ENCODE peak calls at places on chromosomes 3 and 15, in four cellular contexts. I, O, Z and C are unnamed samples.

GRCh38 chr15:76335129-76335850 is 1.3 kb upstream of the ISL2 start:
- DNase-seq in Z (peak), I (no peak), O (no peak), C (no peak)

GRCh38 chr3:632571-633170 is 436.1 kb downstream of the CHL1 start:
- DNase-seq in I (peak), Z (peak), O (peak), C (no peak)

GRCh38 chr3:24670871-24671270 is 176.2 kb upstream of the THRB start:
- DNase-seq in I (no peak), Z (no peak), O (no peak), C (no peak)

GRCh38 chr15:92365079-92365478 is 28.6 kb upstream of the ST8SIA2 start:
- DNase-seq in I (no peak), O (no peak), Z (no peak), C (no peak)

GRCh38 chr3:78519281-78519680 is 1248.5 kb downstream of the ROBO1 start:
- DNase-seq in I (no peak), O (no peak), Z (no peak), C (no peak)

GRCh38 chr3:147655236-147655635 is 246.1 kb downstream of the ZIC1 start:
- DNase-seq in I (no peak), O (no peak), Z (no peak), C (no peak)

GRCh38 chr3:62370112-62371031 is 3.0 kb downstream of the FEZF2 start:
- DNase-seq in O (no peak), Z (no peak), I (no peak), C (no peak)

GRCh38 chr15:90400005-90400758 is 12.1 kb downstream of the IQGAP1 start:
- DNase-seq in Z (no peak), I (no peak), O (no peak), C (no peak)

GRCh38 chr3:8970971-8971589 is 7.8 kb upstream of the RAD18 start:
- DNase-seq in Z (peak), O (peak), I (peak), C (no peak)

GRCh38 chr3:106542101-106542769 is 673.4 kb upstream of the CBLB start:
- DNase-seq in Z (no peak), O (no peak), I (no peak), C (no peak)

GRCh38 chr3:145716519-145716918 is 444.5 kb downstream of the PLOD2 start:
- DNase-seq in O (no peak), Z (no peak), I (no peak), C (no peak)

GRCh38 chr15:50210462-50211264 is 28.7 kb downstream of the SLC27A2 start:
- DNase-seq in I (no peak), O (no peak), Z (no peak), C (no peak)

GRCh38 chr3:73848173-73848751 is 223.5 kb upstream of the PDZRN3 start:
- DNase-seq in Z (no peak), I (no peak), O (peak), C (no peak)

GRCh38 chr3:65974505-65974904 is 64.2 kb downstream of the MAGI1 start:
- DNase-seq in I (no peak), O (no peak), Z (no peak), C (no peak)

GRCh38 chr3:129180461-129180860 is 3.2 kb downstream of the CNBP start:
- DNase-seq in O (no peak), Z (no peak), I (no peak), C (no peak)

GRCh38 chr15:88256261-88257230 is at the start of gene NTRK3:
- DNase-seq in Z (peak), I (peak), O (no peak), C (no peak)

GRCh38 chr3:72265250-72265649 is 480.3 kb upstream of the PROK2 start:
- DNase-seq in I (no peak), Z (no peak), O (no peak), C (no peak)

GRCh38 chr15:83565553-83566159 is 88.3 kb upstream of the ADAMTSL3 start:
- DNase-seq in Z (peak), O (peak), I (no peak), C (no peak)

GRCh38 chr3:29438580-29438979 is 157.7 kb downstream of the RBMS3 start:
- DNase-seq in O (no peak), Z (no peak), I (no peak), C (no peak)

GRCh38 chr3:156291269-156292123 is 171.1 kb downstream of the KCNAB1 start:
- DNase-seq in Z (peak), O (peak), I (peak), C (no peak)

GRCh38 chr15:49492834-49493233 is 69.8 kb downstream of the FGF7 start:
- DNase-seq in I (no peak), O (peak), Z (no peak), C (no peak)

GRCh38 chr3:70531063-70531657 is 218.7 kb upstream of the MDFIC2 start:
- DNase-seq in O (peak), Z (no peak), I (no peak), C (no peak)

GRCh38 chr3:132344666-132345280 is 27.6 kb downstream of the ACP3 start:
- DNase-seq in Z (no peak), I (no peak), O (no peak), C (no peak)

GRCh38 chr15:62758952-62759349 is 283.6 kb upstream of the TPM1 start:
- DNase-seq in I (no peak), O (no peak), Z (no peak), C (no peak)

GRCh38 chr3:123339302-123339701 is 109.6 kb downstream of the ADCY5 start:
- DNase-seq in O (no peak), I (no peak), Z (no peak), C (no peak)

GRCh38 chr3:168117059-168117458 is 21.3 kb upstream of the GOLIM4 start:
- DNase-seq in I (no peak), Z (no peak), O (no peak), C (no peak)

GRCh38 chr3:33932010-33932764 is 133.8 kb downstream of the PDCD6IP start:
- DNase-seq in I (no peak), O (no peak), Z (no peak), C (no peak)

GRCh38 chr15:83794209-83794608 is 140.3 kb downstream of the ADAMTSL3 start:
- DNase-seq in O (no peak), Z (no peak), I (no peak), C (no peak)

GRCh38 chr3:53221345-53221744 is 34.5 kb downstream of the TKT start:
- DNase-seq in I (no peak), Z (no peak), O (no peak), C (no peak)

GRCh38 chr15:55742498-55742926 is 440 bp downstream of the PRTG start:
- DNase-seq in O (peak), I (no peak), Z (no peak), C (no peak)

GRCh38 chr15:39181901-39182300 is 399.0 kb upstream of the THBS1 start:
- DNase-seq in I (no peak), O (no peak), Z (no peak), C (no peak)

GRCh38 chr3:157438371-157438735 is 1.7 kb downstream of the PTX3 start:
- DNase-seq in I (no peak), Z (no peak), O (no peak), C (no peak)